ENCODE peak calls at places on chromosomes 5 and 9, in four cellular contexts. I, F, G and M are unnamed samples.

GRCh38 chr5:114977979-114978573 is 191.6 kb downstream of the TRIM36 start:
- DNase-seq in I (no peak), F (no peak), G (no peak), M (no peak)

GRCh38 chr5:113336975-113337374 is 97.8 kb downstream of the TSSK1B start:
- DNase-seq in I (no peak), F (no peak), G (peak), M (no peak)

GRCh38 chr5:156617426-156617825 is 232.7 kb upstream of the PPP1R2B start:
- DNase-seq in I (no peak), F (no peak), G (no peak), M (no peak)

GRCh38 chr5:87940775-87941174 is 327.9 kb downstream of the TMEM161B start:
- DNase-seq in I (no peak), F (no peak), G (no peak), M (no peak)

GRCh38 chr9:38018964-38019602 is 49.9 kb downstream of the SHB start:
- DNase-seq in I (no peak), F (no peak), G (no peak), M (no peak)

GRCh38 chr9:101485873-101486692 is 47.6 kb upstream of the RNF20 start:
- DNase-seq in I (peak), F (no peak), G (no peak), M (no peak)

GRCh38 chr5:93250431-93250830 is 330.6 kb downstream of the NR2F1-AS1 start:
- DNase-seq in I (no peak), F (no peak), G (no peak), M (no peak)

GRCh38 chr5:94993501-94993900 is 291.4 kb downstream of the MCTP1 start:
- DNase-seq in I (no peak), F (no peak), G (no peak), M (no peak)

GRCh38 chr9:123953601-123954011 is 23.7 kb upstream of the DENND1A start:
- DNase-seq in I (no peak), F (no peak), G (no peak), M (no peak)

GRCh38 chr5:2133080-2133479 is 250.4 kb upstream of the IRX4 start:
- DNase-seq in I (no peak), F (no peak), G (no peak), M (no peak)

GRCh38 chr9:4035809-4036208 is 264.1 kb downstream of the GLIS3 start:
- DNase-seq in I (no peak), F (no peak), G (no peak), M (no peak)

GRCh38 chr5:115461506-115462290 is 82.9 kb downstream of the FEM1C start:
- DNase-seq in I (no peak), F (no peak), G (no peak), M (no peak)

GRCh38 chr9:33620738-33621439 is 96.8 kb downstream of the ANKRD18B start:
- DNase-seq in I (no peak), F (no peak), G (no peak), M (no peak)

GRCh38 chr5:130164966-130165365 is 260.7 kb downstream of the CHSY3 start:
- DNase-seq in I (no peak), F (no peak), G (no peak), M (no peak)

GRCh38 chr5:61313960-61314681 is 17.9 kb upstream of the ZSWIM6 start:
- DNase-seq in I (no peak), F (no peak), G (peak), M (no peak)

DNA sequence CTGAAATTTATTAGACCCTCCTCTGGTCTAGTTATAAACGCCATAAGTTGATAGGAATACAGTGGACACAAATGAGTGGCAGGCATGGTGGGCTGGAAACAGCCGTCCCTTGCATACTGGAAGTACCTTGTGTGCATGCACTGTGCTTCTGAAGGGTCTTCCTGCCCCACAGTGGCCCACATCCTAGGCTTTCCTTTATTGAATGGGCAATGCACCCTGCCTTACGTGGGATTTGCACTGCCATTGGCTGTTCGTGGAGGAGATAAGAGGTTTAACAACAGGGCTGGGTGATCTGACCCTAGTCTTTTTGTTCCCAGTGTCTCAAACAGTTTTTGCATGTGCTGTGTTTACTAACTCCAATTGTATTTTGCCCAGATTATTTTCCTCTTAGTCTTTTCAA is 480.8 kb downstream of the GADD45G start:
- DNase-seq in I (no peak), F (no peak), G (no peak), M (no peak)
- TF ChIP-seq SPI1 in I (no peak), F (no peak), G (no peak), M (no peak)

DNA sequence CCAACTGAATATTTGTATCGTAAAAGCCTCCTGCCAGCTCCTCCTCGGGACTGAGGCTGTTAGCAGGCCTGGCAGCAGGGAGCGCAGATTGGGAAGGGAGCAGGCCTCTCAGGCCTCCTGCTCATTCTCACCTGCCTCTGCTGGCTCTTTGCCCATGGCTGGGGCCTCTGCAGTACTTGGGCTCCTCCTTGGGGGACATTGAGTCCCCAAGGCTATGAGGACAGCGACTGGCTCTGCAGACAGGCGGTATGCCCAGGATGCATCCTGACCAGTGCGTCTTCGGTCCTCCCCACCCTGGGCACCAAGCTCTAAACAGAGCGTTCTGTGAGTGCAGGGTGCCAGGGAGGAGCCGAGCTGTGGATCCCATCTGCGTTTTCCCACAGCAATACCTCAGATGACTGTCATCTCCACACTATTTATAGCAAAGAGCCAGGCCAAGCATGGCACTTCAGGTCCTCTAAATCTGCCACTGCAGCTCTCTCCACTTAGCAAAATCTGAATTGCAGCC is 38.7 kb downstream of the TSTD2 start:
- DNase-seq in I (no peak), F (no peak), G (no peak), M (no peak)
- TF ChIP-seq SPI1 in I (no peak), F (no peak), G (no peak), M (no peak)

GRCh38 chr9:2093920-2094597 is 78.9 kb downstream of the SMARCA2 start:
- DNase-seq in I (no peak), F (no peak), G (no peak), M (no peak)
- TF ChIP-seq SPI1 in I (no peak), F (no peak), G (no peak), M (no peak)

DNA sequence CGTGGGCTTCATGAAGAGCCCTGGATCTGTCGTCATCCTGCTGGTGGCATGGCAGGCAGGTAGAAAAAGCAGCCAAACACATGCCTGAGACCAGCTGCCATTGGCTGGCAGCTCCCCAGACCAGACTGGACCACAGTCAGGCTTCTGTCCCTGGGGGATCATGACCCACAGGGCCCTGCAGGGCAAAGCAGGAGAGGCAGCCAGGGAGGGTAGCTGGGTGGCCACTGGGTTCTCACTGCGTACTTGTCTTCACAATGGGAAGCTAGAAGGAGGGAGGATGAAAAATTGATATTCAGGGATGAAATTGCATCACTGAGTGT is 67.8 kb upstream of the GARNL3 start:
- DNase-seq in I (no peak), F (no peak), G (no peak), M (no peak)
- TF ChIP-seq SPI1 in I (no peak), F (no peak), G (no peak), M (no peak)

GRCh38 chr9:87675466-87675865 is 50.5 kb upstream of the CTSL start:
- DNase-seq in I (no peak), F (no peak), G (no peak), M (no peak)
- TF ChIP-seq SPI1 in I (no peak), F (no peak), G (no peak), M (no peak)

GRCh38 chr9:89428901-89429890 is 68.7 kb downstream of the SEMA4D start:
- DNase-seq in I (peak), F (no peak), G (no peak), M (peak)
- TF ChIP-seq SPI1 in I (no peak), F (no peak), G (no peak), M (no peak)

GRCh38 chr5:175195698-175196656 is 248.0 kb downstream of the DRD1 start:
- DNase-seq in I (no peak), F (no peak), G (no peak), M (no peak)
- TF ChIP-seq SPI1 in I (no peak), F (no peak), G (no peak), M (no peak)

DNA sequence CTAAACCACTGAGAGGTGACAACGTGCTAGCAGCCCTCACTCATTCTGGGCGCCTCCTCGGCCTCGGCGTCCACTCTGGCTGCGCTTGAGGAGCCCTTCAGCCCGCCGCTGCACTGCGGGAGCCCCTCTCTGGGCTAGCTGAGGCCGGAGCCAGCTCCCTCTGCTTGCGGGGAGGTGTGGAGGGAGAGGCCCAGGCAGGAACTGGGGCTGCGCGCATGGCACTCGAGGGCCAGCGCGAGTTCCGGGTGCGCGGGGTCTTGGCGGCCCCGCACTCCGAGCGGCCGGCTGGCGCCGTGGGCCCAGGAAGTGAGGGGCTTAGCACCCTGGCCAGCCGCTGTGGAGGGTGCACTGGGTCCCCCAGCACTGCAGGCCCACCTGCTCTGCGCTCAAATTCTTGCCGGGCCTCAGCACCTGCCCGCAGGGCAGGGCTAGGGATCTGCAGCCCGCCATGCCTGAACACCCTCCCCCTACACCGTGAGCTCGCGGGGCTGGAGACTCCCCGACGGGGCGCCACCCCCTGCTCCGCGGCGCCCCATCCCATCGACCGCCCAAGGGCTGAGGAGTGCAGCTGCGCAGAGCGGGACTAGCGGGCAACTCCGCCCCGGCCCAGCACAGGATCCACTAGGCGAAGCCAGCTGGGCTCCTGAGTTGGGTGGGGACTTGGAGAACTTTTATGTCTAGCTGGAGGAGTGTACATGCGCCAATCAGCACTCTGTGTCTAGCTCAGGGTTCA is 11.8 kb upstream of the UBE2D2 start:
- DNase-seq in I (no peak), F (no peak), G (no peak), M (no peak)
- TF ChIP-seq SPI1 in I (no peak), F (no peak), G (no peak), M (no peak)